ENCODE peak calls at places on chromosomes 3 and 15, in four cellular contexts. Q is endothelial cell; A is stimulated activated CD8-positive, alpha-beta memory T cell treated with anti-CD3 and anti-CD28 coated beads, Interleukin-2, amount 100 ng/mL, for 1 hour; I is HS-27A. C is an unnamed sample.

GRCh38 chr3:125602752-125603649 is 7.7 kb upstream of the OSBPL11 start:
- DNase-seq in A (no peak), I (no peak), Q (no peak), C (no peak)

GRCh38 chr3:12300137-12300536 is 11.3 kb downstream of the PPARG start:
- DNase-seq in Q (no peak), A (no peak), I (no peak), C (no peak)

GRCh38 chr3:183038221-183038620 is 57.9 kb upstream of the DCUN1D1 start:
- DNase-seq in Q (no peak), A (no peak), I (no peak), C (no peak)

GRCh38 chr3:71560665-71561064 is 22.9 kb downstream of the FOXP1 start:
- DNase-seq in A (no peak), Q (no peak), I (no peak), C (no peak)

GRCh38 chr3:194323785-194324735 is 27.1 kb downstream of the CPN2 start:
- DNase-seq in Q (no peak), I (no peak), A (peak; percentile 22), C (no peak)

GRCh38 chr3:146550743-146551510 is 6.5 kb upstream of the PLSCR1 start:
- DNase-seq in Q (no peak), I (peak; percentile 63), A (no peak), C (no peak)

GRCh38 chr3:125107861-125108567 is 52.2 kb upstream of the HEG1 start:
- DNase-seq in I (no peak), A (no peak), Q (no peak), C (peak; percentile 24)

GRCh38 chr3:10508235-10508618 is 2.8 kb upstream of the ATP2B2 start:
- DNase-seq in I (no peak), Q (no peak), A (no peak), C (no peak)

GRCh38 chr15:76155742-76156141 is 96.0 kb downstream of the TMEM266 start:
- DNase-seq in A (no peak), I (no peak), Q (no peak), C (no peak)

GRCh38 chr3:64974401-64974800 is 286.6 kb upstream of the ADAMTS9 start:
- DNase-seq in Q (no peak), I (no peak), A (no peak), C (no peak)

GRCh38 chr3:99866167-99866810 is 48.6 kb downstream of the CMSS1 start:
- DNase-seq in Q (no peak), A (no peak), I (no peak), C (no peak)

GRCh38 chr3:146033950-146034349 is 127.0 kb downstream of the PLOD2 start:
- DNase-seq in Q (no peak), I (no peak), A (no peak), C (no peak)

GRCh38 chr3:16326724-16327349 is 61.8 kb downstream of the OXNAD1 start:
- DNase-seq in Q (no peak), A (no peak), I (no peak), C (no peak)

GRCh38 chr15:52709172-52709979 is 30.2 kb upstream of the ATOSA start:
- DNase-seq in Q (peak; percentile 12), A (no peak), I (no peak), C (no peak)

GRCh38 chr3:35448121-35448520 is 191.2 kb upstream of the ARPP21 start:
- DNase-seq in A (no peak), I (no peak), Q (no peak), C (peak; percentile 43)

GRCh38 chr15:45587861-45588170 is 637 bp downstream of the BLOC1S6 start:
- DNase-seq in I (no peak), A (no peak), Q (no peak), C (no peak)

GRCh38 chr3:141202682-141203081 is 28.9 kb upstream of the PXYLP1 start:
- DNase-seq in I (no peak), A (no peak), Q (no peak), C (no peak)

GRCh38 chr3:43503067-43503728 is 118.6 kb downstream of the ANO10 start:
- DNase-seq in Q (no peak), I (no peak), A (no peak), C (peak; percentile 35)

GRCh38 chr15:81768773-81769172 is 277.0 kb downstream of the MEX3B start:
- DNase-seq in A (no peak), Q (no peak), I (no peak), C (no peak)

GRCh38 chr3:167166594-167167253 is 213.4 kb downstream of the ZBBX start:
- DNase-seq in A (no peak), I (no peak), Q (no peak), C (no peak)

GRCh38 chr3:111803123-111803593 is 55.9 kb upstream of the PHLDB2 start:
- DNase-seq in A (no peak), I (peak; percentile 99), Q (no peak), C (no peak)

GRCh38 chr3:53045784-53046170 is at the start of gene SFMBT1:
- DNase-seq in A (peak; percentile 70), Q (peak; percentile 64), I (no peak), C (peak; percentile 87)

GRCh38 chr3:183122257-183122932 is 23.1 kb upstream of the MCCC1 start:
- DNase-seq in Q (no peak), I (no peak), A (no peak), C (peak; percentile 79)

GRCh38 chr3:111989061-111989678 is 9.6 kb upstream of the TAGLN3 start:
- DNase-seq in A (no peak), Q (no peak), I (no peak), C (peak; percentile 59)

GRCh38 chr3:6860149-6860548 is 766 bp upstream of the GRM7 start:
- DNase-seq in Q (no peak), A (no peak), I (no peak), C (no peak)

GRCh38 chr15:38555686-38556334 is 8.8 kb downstream of the RASGRP1 start:
- DNase-seq in A (no peak), I (peak; percentile 52), Q (no peak), C (no peak)

C was measured in erythroblast.